ENCODE peak calls at places on chromosomes 13 and 19, in five cellular contexts. D, C, Y, G and H are unnamed samples.
A peak's percentile ranks its signal among the peaks of the same experiment; 100 is the strongest.

GRCh38 chr19:42176649-42176989 is 40.9 kb downstream of the DEDD2 start:
- DNase-seq in Y (no peak), D (no peak), G (no peak), C (no peak), H (no peak)

GRCh38 chr13:113406321-113407102 is 42.6 kb upstream of the GRTP1 start:
- DNase-seq in C (no peak), Y (no peak), G (no peak), D (no peak), H (no peak)

GRCh38 chr19:54189020-54189667 is at the start of gene MBOAT7:
- DNase-seq in Y (no peak), G (no peak), D (no peak), C (no peak), H (no peak)

GRCh38 chr13:23946067-23946466 is 48.8 kb upstream of the C1QTNF9B start:
- DNase-seq in G (no peak), C (no peak), Y (no peak), D (no peak), H (no peak)

GRCh38 chr19:17794731-17795494 is at the start of gene B3GNT3:
- DNase-seq in D (peak; percentile 75), Y (peak; percentile 46), G (no peak), C (no peak), H (peak; percentile 83)

GRCh38 chr19:27773318-27774094 is 1439.4 kb downstream of the UQCRFS1 start:
- DNase-seq in G (no peak), C (no peak), D (no peak), Y (no peak), H (no peak)

GRCh38 chr13:49098771-49099512 is 121.2 kb upstream of the MLNR start:
- DNase-seq in G (no peak), D (no peak), Y (no peak), C (no peak), H (peak; percentile 24)

GRCh38 chr13:39016789-39017188 is 21.1 kb downstream of the PROSER1 start:
- DNase-seq in C (no peak), D (no peak), Y (peak; percentile 12), G (no peak), H (peak; percentile 16)

GRCh38 chr13:87792878-87793277 is 121.7 kb downstream of the SLITRK5 start:
- DNase-seq in Y (no peak), G (no peak), D (peak; percentile 58), C (no peak), H (no peak)

GRCh38 chr19:11033251-11033650 is 56.0 kb upstream of the LDLR start:
- DNase-seq in G (no peak), D (no peak), Y (no peak), C (no peak), H (no peak)

GRCh38 chr13:27830010-27830409 is 37.7 kb downstream of the GSX1 start:
- DNase-seq in D (peak; percentile 82), G (no peak), Y (no peak), C (no peak), H (peak; percentile 32)

GRCh38 chr19:14472202-14472961 is 2.8 kb downstream of the PTGER1 start:
- DNase-seq in C (no peak), D (peak; percentile 91), Y (no peak), G (no peak), H (peak; percentile 22)

GRCh38 chr13:51912091-51912490 is 50.3 kb downstream of the CCDC70 start:
- DNase-seq in C (no peak), Y (no peak), G (no peak), D (no peak), H (no peak)

GRCh38 chr13:112727581-112727980 is 37.7 kb downstream of the ATP11A start:
- DNase-seq in C (no peak), D (no peak), Y (no peak), G (no peak), H (no peak)

GRCh38 chr19:48308695-48309586 is 16.4 kb upstream of the EMP3 start:
- DNase-seq in Y (peak; percentile 71), D (peak; percentile 51), G (no peak), C (no peak), H (no peak)

GRCh38 chr19:31314156-31314555 is 35.1 kb downstream of the TSHZ3 start:
- DNase-seq in Y (no peak), D (no peak), G (no peak), C (no peak), H (no peak)

GRCh38 chr19:31312004-31312403 is 37.2 kb downstream of the TSHZ3 start:
- DNase-seq in Y (no peak), C (no peak), G (no peak), D (no peak), H (no peak)

GRCh38 chr19:31314849-31315620 is 34.2 kb downstream of the TSHZ3 start:
- DNase-seq in Y (no peak), D (no peak), G (no peak), C (no peak), H (no peak)

GRCh38 chr19:31313291-31314030 is 35.8 kb downstream of the TSHZ3 start:
- DNase-seq in G (no peak), D (no peak), C (no peak), Y (no peak), H (no peak)

GRCh38 chr19:31312629-31313244 is 36.5 kb downstream of the TSHZ3 start:
- DNase-seq in D (no peak), C (no peak), G (no peak), Y (no peak), H (no peak)
- TF ChIP-seq CTCF in D (no peak), C (no peak), G (no peak), Y (no peak), H (no peak)

DNA sequence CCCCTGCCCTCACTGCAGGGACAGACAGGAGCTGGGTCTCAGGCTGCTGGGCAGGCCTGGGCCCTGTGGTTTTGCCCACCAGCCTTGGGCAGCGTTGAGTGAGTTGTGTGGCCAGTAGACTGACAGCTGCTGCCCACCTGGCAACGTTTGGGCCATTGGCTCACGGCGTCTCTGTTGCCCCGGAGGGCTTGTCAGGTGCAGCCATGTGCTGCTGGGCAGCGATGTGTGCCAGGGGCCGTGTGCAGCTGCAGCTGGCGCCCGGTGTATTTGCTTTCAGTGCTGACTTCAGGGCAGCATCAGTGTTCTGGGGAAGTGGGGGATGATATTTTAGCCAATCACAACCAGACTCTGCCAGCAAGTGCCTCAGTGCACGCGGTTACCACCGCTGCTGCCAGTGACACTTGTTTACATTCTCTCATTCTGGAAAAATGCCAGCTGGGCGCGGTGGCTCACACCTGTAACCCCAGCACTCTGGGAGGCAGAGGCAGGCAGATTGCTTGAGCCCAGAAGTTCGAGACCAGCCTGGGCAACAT is 10.6 kb downstream of the FZR1 start:
- DNase-seq in D (no peak), G (no peak), C (peak; percentile 17), Y (no peak), H (no peak)
- TF ChIP-seq SP1 in D (no peak), G (no peak), C (no peak), Y (no peak), H (no peak)

GRCh38 chr19:40583283-40583682 is 6.6 kb downstream of the SHKBP1 start:
- DNase-seq in G (no peak), C (no peak), Y (no peak), D (no peak), H (no peak)

GRCh38 chr19:40585677-40586422 is 9.2 kb downstream of the SHKBP1 start:
- DNase-seq in C (no peak), Y (no peak), G (no peak), D (no peak), H (no peak)

GRCh38 chr19:40585241-40585640 is 8.6 kb downstream of the SHKBP1 start:
- DNase-seq in C (no peak), D (no peak), G (no peak), Y (no peak), H (no peak)

GRCh38 chr19:40582467-40582866 is 5.8 kb downstream of the SHKBP1 start:
- DNase-seq in D (no peak), C (no peak), G (no peak), Y (no peak), H (no peak)

GRCh38 chr19:40584007-40584406 is 7.3 kb downstream of the SHKBP1 start:
- DNase-seq in D (no peak), Y (no peak), C (no peak), G (no peak), H (no peak)
- TF ChIP-seq CTCF in D (no peak), Y (no peak), C (no peak), G (no peak), H (no peak)

DNA sequence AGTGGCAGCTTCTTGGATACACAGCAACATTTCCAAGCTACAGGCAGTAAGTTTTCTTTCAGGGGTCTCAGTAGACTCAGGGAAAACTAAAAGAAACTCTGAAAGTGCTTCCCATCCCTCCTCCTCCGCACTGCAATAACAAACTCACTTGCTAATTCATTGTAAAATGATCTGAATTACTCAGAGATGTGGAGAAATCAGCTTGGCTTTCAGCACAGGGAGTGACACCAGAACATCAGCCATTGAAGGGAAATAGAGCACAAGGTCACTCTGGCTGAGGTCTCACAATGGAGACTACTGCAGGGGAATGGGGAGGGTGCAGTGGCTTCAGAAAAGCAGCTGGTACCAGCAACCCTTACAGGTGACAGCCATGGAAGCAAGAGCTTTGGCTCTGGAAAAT is 137.3 kb upstream of the SERP2 start:
- DNase-seq in Y (no peak), D (no peak), C (no peak), G (no peak), H (no peak)
- TF ChIP-seq SP1 in Y (no peak), D (no peak), C (no peak), G (no peak), H (no peak)

DNA sequence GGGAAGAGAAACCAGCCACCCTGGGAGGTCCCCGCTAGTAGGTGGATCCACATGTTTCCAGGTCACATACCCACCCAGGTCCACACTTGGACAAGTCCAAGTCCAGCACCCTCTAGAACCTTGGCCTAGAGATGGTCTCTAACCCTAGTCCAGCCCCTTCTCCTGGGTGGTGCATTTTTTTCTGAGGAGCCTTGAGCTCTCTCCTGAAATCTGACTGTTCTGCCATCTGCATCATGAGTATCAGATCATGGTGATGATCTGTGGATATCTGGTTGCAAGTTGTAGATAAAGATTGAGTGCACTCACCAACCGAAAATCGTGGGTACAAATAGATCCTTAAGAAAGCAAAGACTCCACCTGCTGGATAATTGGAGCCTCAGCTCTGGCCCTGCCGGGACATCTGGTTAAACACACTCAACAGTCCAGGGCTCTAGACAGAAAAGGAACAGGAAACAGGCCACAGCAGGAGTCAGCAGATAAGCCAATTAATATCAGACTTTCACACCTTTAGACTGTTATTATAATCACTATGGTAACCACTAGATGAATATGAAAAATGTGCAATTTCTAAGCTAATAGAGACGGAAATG is 41.1 kb downstream of the GPR12 start:
- DNase-seq in G (no peak), D (no peak), Y (no peak), C (no peak), H (no peak)
- TF ChIP-seq CTCF in G (no peak), D (no peak), Y (no peak), C (no peak), H (peak; percentile 44)

DNA sequence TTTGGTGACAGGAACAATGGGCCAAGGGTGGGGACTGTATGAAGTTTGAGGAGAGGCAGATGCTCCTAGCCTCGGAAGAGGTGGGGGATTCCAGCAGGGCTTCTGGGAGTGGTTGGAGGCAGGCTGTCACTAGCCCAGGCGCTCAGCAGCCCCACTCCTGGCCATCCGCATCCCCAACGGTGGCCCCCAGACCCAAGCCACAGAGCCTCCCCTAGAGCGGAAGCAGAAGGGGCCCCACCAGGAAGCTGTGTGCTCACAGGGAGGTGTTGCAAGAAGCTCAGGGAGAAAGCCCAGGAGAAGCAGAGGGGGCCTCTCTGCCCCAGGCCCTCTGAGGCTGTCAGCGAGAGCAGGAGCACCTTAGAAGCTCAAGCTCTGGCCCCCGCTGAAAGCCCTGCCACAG is 8.3 kb downstream of the PRAM1 start:
- DNase-seq in D (no peak), G (no peak), C (no peak), Y (no peak), H (no peak)
- TF ChIP-seq SP1 in D (no peak), G (no peak), C (no peak), Y (no peak), H (no peak)